ENCODE peak calls at places on chromosomes 16 and 17, in six cellular contexts. One of them, this sample, is unnamed.

GRCh38 chr17:202501-202951 is 21.1 kb upstream of the DOC2B start:
- DNase-seq in GM23338: no peak
- DNase-seq in HCT116: no peak
- DNase-seq in HepG2: no peak
- DNase-seq in A549: no peak
- DNase-seq in SK-N-SH: no peak
- DNase-seq in this sample: no peak

GRCh38 chr17:6716736-6717135 is 3.6 kb upstream of the SLC13A5 start:
- DNase-seq in SK-N-SH: no peak
- DNase-seq in HepG2: peak; percentile 35
- DNase-seq in HCT116: no peak
- DNase-seq in GM23338: no peak
- DNase-seq in A549: no peak
- DNase-seq in this sample: no peak

GRCh38 chr17:55990332-55991006 is 162.8 kb upstream of the ANKFN1 start:
- DNase-seq in SK-N-SH: no peak
- DNase-seq in GM23338: peak; percentile 55
- DNase-seq in HCT116: no peak
- DNase-seq in HepG2: no peak
- DNase-seq in A549: no peak
- DNase-seq in this sample: no peak

GRCh38 chr17:45247429-45248131 is 14.3 kb downstream of the SPATA32 start:
- DNase-seq in HepG2: peak; percentile 89
- DNase-seq in SK-N-SH: peak; percentile 95
- DNase-seq in HCT116: peak; percentile 91
- DNase-seq in A549: peak; percentile 100
- DNase-seq in GM23338: peak; percentile 99
- DNase-seq in this sample: peak; percentile 91

GRCh38 chr16:1538804-1539520 is 5.5 kb downstream of the TMEM204 start:
- DNase-seq in GM23338: peak; percentile 65
- DNase-seq in SK-N-SH: peak; percentile 77
- DNase-seq in A549: no peak
- DNase-seq in HCT116: no peak
- DNase-seq in HepG2: no peak
- DNase-seq in this sample: no peak

GRCh38 chr16:86768231-86768791 is 190.0 kb downstream of the FOXL1 start:
- DNase-seq in GM23338: peak; percentile 43
- DNase-seq in A549: no peak
- DNase-seq in HepG2: no peak
- DNase-seq in SK-N-SH: no peak
- DNase-seq in HCT116: no peak
- DNase-seq in this sample: no peak

GRCh38 chr17:44024853-44025252 is 10.1 kb upstream of the TMEM101 start:
- DNase-seq in SK-N-SH: peak; percentile 23
- DNase-seq in HepG2: no peak
- DNase-seq in A549: no peak
- DNase-seq in HCT116: no peak
- DNase-seq in GM23338: no peak
- DNase-seq in this sample: no peak

GRCh38 chr17:50181601-50182345 is 16.0 kb downstream of the SGCA start:
- DNase-seq in SK-N-SH: no peak
- DNase-seq in GM23338: no peak
- DNase-seq in A549: no peak
- DNase-seq in HepG2: peak; percentile 49
- DNase-seq in HCT116: no peak
- DNase-seq in this sample: no peak

GRCh38 chr17:17385502-17385901 is 82.3 kb downstream of the NT5M start:
- DNase-seq in GM23338: no peak
- DNase-seq in SK-N-SH: peak; percentile 76
- DNase-seq in A549: no peak
- DNase-seq in HCT116: no peak
- DNase-seq in HepG2: no peak
- DNase-seq in this sample: no peak

GRCh38 chr17:10196936-10197335 is 1.5 kb downstream of the GAS7 start:
- DNase-seq in HepG2: no peak
- DNase-seq in A549: no peak
- DNase-seq in SK-N-SH: no peak
- DNase-seq in HCT116: no peak
- DNase-seq in GM23338: no peak
- DNase-seq in this sample: no peak

GRCh38 chr17:39125143-39125875 is 26.1 kb downstream of the PLXDC1 start:
- DNase-seq in A549: no peak
- DNase-seq in SK-N-SH: no peak
- DNase-seq in HCT116: no peak
- DNase-seq in HepG2: no peak
- DNase-seq in GM23338: no peak
- DNase-seq in this sample: no peak

GRCh38 chr16:52690468-52690867 is 143.5 kb upstream of the TOX3 start:
- DNase-seq in GM23338: no peak
- DNase-seq in HCT116: no peak
- DNase-seq in HepG2: no peak
- DNase-seq in SK-N-SH: no peak
- DNase-seq in A549: no peak
- DNase-seq in this sample: no peak

GRCh38 chr17:1122681-1123396 is 56.9 kb downstream of the ABR start:
- DNase-seq in HepG2: peak; percentile 53
- DNase-seq in SK-N-SH: peak; percentile 92
- DNase-seq in GM23338: peak; percentile 87
- DNase-seq in A549: peak; percentile 91
- DNase-seq in HCT116: peak; percentile 42
- DNase-seq in this sample: peak; percentile 37

GRCh38 chr16:86430814-86431213 is 79.5 kb upstream of the FOXF1 start:
- DNase-seq in HepG2: no peak
- DNase-seq in GM23338: no peak
- DNase-seq in SK-N-SH: no peak
- DNase-seq in A549: no peak
- DNase-seq in HCT116: no peak
- DNase-seq in this sample: no peak

GRCh38 chr16:1048442-1049112 is 24.0 kb upstream of the SSTR5 start:
- DNase-seq in A549: peak; percentile 69
- DNase-seq in GM23338: peak; percentile 93
- DNase-seq in HepG2: peak; percentile 14
- DNase-seq in SK-N-SH: peak; percentile 69
- DNase-seq in HCT116: no peak
- DNase-seq in this sample: no peak

GRCh38 chr17:57328109-57328882 is 72.0 kb downstream of the MSI2 start:
- DNase-seq in HepG2: no peak
- DNase-seq in HCT116: no peak
- DNase-seq in GM23338: no peak
- DNase-seq in SK-N-SH: no peak
- DNase-seq in A549: no peak
- DNase-seq in this sample: no peak

GRCh38 chr16:31404353-31405064 is 11.4 kb downstream of the ITGAD start:
- DNase-seq in HepG2: no peak
- DNase-seq in SK-N-SH: no peak
- DNase-seq in HCT116: peak; percentile 67
- DNase-seq in GM23338: no peak
- DNase-seq in A549: peak; percentile 97
- DNase-seq in this sample: no peak

GRCh38 chr17:76812968-76813367 is 55.2 kb upstream of the MGAT5B start:
- DNase-seq in HepG2: no peak
- DNase-seq in HCT116: no peak
- DNase-seq in A549: no peak
- DNase-seq in GM23338: no peak
- DNase-seq in SK-N-SH: no peak
- DNase-seq in this sample: no peak

GRCh38 chr17:2909853-2910234 is 113.6 kb downstream of the RAP1GAP2 start:
- DNase-seq in A549: no peak
- DNase-seq in GM23338: no peak
- DNase-seq in HCT116: no peak
- DNase-seq in SK-N-SH: no peak
- DNase-seq in HepG2: no peak
- DNase-seq in this sample: no peak

GRCh38 chr17:80511222-80512180 is 33.1 kb upstream of the RPTOR start:
- DNase-seq in HepG2: no peak
- DNase-seq in GM23338: peak; percentile 77
- DNase-seq in HCT116: no peak
- DNase-seq in SK-N-SH: no peak
- DNase-seq in A549: no peak
- DNase-seq in this sample: no peak

GRCh38 chr17:80845863-80846671 is 145.6 kb upstream of the CHMP6 start:
- DNase-seq in A549: no peak
- DNase-seq in HCT116: no peak
- DNase-seq in GM23338: no peak
- DNase-seq in SK-N-SH: no peak
- DNase-seq in HepG2: no peak
- DNase-seq in this sample: no peak

GRCh38 chr16:67461600-67462278 is 19.2 kb downstream of the ATP6V0D1 start:
- DNase-seq in SK-N-SH: no peak
- DNase-seq in A549: no peak
- DNase-seq in HCT116: no peak
- DNase-seq in GM23338: no peak
- DNase-seq in HepG2: no peak
- DNase-seq in this sample: no peak

GRCh38 chr16:70402916-70403659 is 35.8 kb downstream of the ST3GAL2 start:
- DNase-seq in HepG2: peak; percentile 44
- DNase-seq in SK-N-SH: no peak
- DNase-seq in HCT116: no peak
- DNase-seq in A549: no peak
- DNase-seq in GM23338: no peak
- DNase-seq in this sample: peak; percentile 95

DNA sequence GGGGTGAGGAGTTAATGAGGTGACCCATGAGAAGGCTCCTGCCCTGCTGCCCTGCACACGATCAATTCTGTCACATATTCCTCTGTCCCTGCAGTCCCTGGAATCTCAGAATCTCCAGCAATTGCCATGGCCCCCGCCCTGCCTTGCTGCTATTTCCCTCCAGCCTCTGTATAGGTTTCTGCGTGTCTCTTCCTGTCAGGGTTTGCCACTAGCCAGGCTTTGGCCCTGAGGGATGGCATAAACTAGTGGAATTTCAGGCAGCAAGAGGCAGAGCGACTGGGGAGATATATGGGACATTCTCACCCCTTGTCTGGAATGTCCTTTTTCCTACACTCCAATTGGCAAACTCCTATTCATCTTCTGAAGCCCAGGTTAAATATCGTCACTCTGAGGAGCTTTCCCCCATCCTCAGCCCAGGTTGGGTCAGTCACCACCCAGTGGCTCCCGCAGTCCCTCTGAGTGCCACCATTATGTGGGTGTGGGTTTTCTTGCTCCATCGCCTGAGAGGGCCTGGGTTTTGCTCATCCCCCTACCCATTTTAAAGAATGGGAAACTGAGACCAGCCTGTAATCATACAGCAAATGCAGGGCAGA is 15.5 kb upstream of the NATD1 start:
- DNase-seq in HCT116: no peak
- DNase-seq in SK-N-SH: no peak
- DNase-seq in A549: no peak
- DNase-seq in HepG2: no peak
- DNase-seq in GM23338: no peak
- DNase-seq in this sample: no peak
- H3K27ac ChIP-seq in HCT116: no peak overlapping the region
- H3K27ac ChIP-seq in SK-N-SH: no peak overlapping the region
- H3K27ac ChIP-seq in A549: no peak overlapping the region
- H3K27ac ChIP-seq in HepG2: no peak overlapping the region
- H3K27ac ChIP-seq in GM23338: no peak overlapping the region
- H3K27ac ChIP-seq in this sample: no peak overlapping the region

GRCh38 chr16:11180489-11180888 is 75.5 kb downstream of the SOCS1 start:
- DNase-seq in SK-N-SH: no peak
- DNase-seq in HepG2: no peak
- DNase-seq in A549: no peak
- DNase-seq in HCT116: no peak
- DNase-seq in GM23338: no peak
- DNase-seq in this sample: no peak
- TF ChIP-seq REST in SK-N-SH: no peak
- TF ChIP-seq REST in HepG2: no peak
- TF ChIP-seq REST in A549: no peak
- TF ChIP-seq REST in HCT116: no peak
- TF ChIP-seq REST in GM23338: no peak
- TF ChIP-seq REST in this sample: no peak

DNA sequence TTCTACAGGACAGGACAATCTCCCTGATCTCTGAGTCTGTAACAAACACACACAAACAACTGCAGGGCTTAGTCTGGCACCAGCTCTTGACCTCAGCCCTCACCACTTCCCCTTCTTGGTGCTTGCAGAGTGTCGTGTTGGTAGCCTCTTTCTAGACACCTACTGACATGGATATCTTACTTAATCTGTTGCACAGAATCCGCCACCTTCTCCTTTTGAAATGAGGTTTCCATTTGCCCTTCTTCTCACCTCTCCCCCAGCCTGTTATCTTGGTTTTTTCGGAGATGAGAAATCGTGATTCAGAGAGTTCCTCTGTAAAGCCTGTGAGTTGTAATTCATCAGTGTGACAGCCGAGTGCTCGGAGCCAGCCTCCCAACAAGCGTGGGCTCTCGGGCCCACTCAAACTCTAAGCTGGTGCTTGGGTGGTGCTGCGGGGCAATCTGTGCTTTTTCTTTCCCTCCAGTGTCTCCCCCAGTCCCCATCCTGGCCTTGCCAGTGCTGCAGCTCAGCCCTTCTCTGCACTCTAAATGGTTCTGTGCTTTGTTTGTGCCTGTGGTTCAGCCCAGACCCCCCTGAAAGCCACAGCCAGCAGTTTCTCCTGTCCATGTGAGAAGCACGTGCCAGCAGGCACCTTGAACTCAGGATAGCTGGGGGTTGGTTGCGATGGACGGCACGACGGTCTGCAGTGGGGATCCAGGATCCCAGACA is 28.1 kb downstream of the KIAA0513 start:
- DNase-seq in SK-N-SH: peak; percentile 43
- DNase-seq in A549: no peak
- DNase-seq in GM23338: no peak
- DNase-seq in HCT116: no peak
- DNase-seq in HepG2: peak; percentile 32
- DNase-seq in this sample: peak; percentile 94
- H3K27ac ChIP-seq in SK-N-SH: peak overlapping the region; percentile 60
- H3K27ac ChIP-seq in A549: no peak overlapping the region
- H3K27ac ChIP-seq in GM23338: no peak overlapping the region
- H3K27ac ChIP-seq in HCT116: no peak overlapping the region
- H3K27ac ChIP-seq in HepG2: no peak overlapping the region
- H3K27ac ChIP-seq in this sample: peak overlapping the region; percentile 41

GRCh38 chr16:27969574-27969973 is 93.9 kb downstream of the GSG1L start:
- DNase-seq in SK-N-SH: no peak
- DNase-seq in GM23338: no peak
- DNase-seq in HepG2: no peak
- DNase-seq in A549: no peak
- DNase-seq in HCT116: no peak
- DNase-seq in this sample: no peak
- TF ChIP-seq REST in SK-N-SH: no peak
- TF ChIP-seq REST in GM23338: no peak
- TF ChIP-seq REST in HepG2: no peak
- TF ChIP-seq REST in A549: no peak
- TF ChIP-seq REST in HCT116: no peak
- TF ChIP-seq REST in this sample: no peak